ENCODE peak calls at places on chromosomes 6 and 20, in seven cellular contexts. One of them, this sample, is unnamed.

GRCh38 chr6:35477551-35478179 is 9.5 kb downstream of the RPL10A start:
- DNase-seq in amygdala: no peak
- DNase-seq in ELF-1: no peak
- DNase-seq in activated gamma-delta T cell treated with Interleukin-2 at 50 U/mL for 16 hours: no peak
- DNase-seq in lung: no peak
- DNase-seq in neural crest cell: no peak
- DNase-seq in activated T-helper 1 cell treated with anti-CD3 and anti-CD28 coated beads, Interleukin-2, amount 50 U/mL, for 16 hours: no peak
- DNase-seq in this sample: no peak

GRCh38 chr20:32050851-32051556 is 1.0 kb upstream of the HCK start:
- DNase-seq in amygdala: no peak
- DNase-seq in ELF-1: peak
- DNase-seq in activated gamma-delta T cell treated with Interleukin-2 at 50 U/mL for 16 hours: no peak
- DNase-seq in lung: peak
- DNase-seq in neural crest cell: no peak
- DNase-seq in activated T-helper 1 cell treated with anti-CD3 and anti-CD28 coated beads, Interleukin-2, amount 50 U/mL, for 16 hours: no peak
- DNase-seq in this sample: no peak

GRCh38 chr20:7496394-7497111 is 443.7 kb downstream of the HAO1 start:
- DNase-seq in amygdala: no peak
- DNase-seq in ELF-1: no peak
- DNase-seq in activated gamma-delta T cell treated with Interleukin-2 at 50 U/mL for 16 hours: no peak
- DNase-seq in lung: no peak
- DNase-seq in neural crest cell: no peak
- DNase-seq in activated T-helper 1 cell treated with anti-CD3 and anti-CD28 coated beads, Interleukin-2, amount 50 U/mL, for 16 hours: no peak
- DNase-seq in this sample: no peak

GRCh38 chr6:14354919-14355572 is 237.5 kb downstream of the CD83 start:
- DNase-seq in amygdala: no peak
- DNase-seq in ELF-1: no peak
- DNase-seq in activated gamma-delta T cell treated with Interleukin-2 at 50 U/mL for 16 hours: no peak
- DNase-seq in lung: peak
- DNase-seq in neural crest cell: no peak
- DNase-seq in activated T-helper 1 cell treated with anti-CD3 and anti-CD28 coated beads, Interleukin-2, amount 50 U/mL, for 16 hours: no peak
- DNase-seq in this sample: peak

GRCh38 chr20:43899274-43899878 is 15.3 kb upstream of the TOX2 start:
- DNase-seq in amygdala: no peak
- DNase-seq in ELF-1: no peak
- DNase-seq in activated gamma-delta T cell treated with Interleukin-2 at 50 U/mL for 16 hours: no peak
- DNase-seq in lung: no peak
- DNase-seq in neural crest cell: no peak
- DNase-seq in activated T-helper 1 cell treated with anti-CD3 and anti-CD28 coated beads, Interleukin-2, amount 50 U/mL, for 16 hours: no peak
- DNase-seq in this sample: no peak

GRCh38 chr6:143772662-143773061 is 70.5 kb upstream of the LTV1 start:
- DNase-seq in amygdala: no peak
- DNase-seq in ELF-1: no peak
- DNase-seq in activated gamma-delta T cell treated with Interleukin-2 at 50 U/mL for 16 hours: no peak
- DNase-seq in lung: no peak
- DNase-seq in neural crest cell: no peak
- DNase-seq in activated T-helper 1 cell treated with anti-CD3 and anti-CD28 coated beads, Interleukin-2, amount 50 U/mL, for 16 hours: no peak
- DNase-seq in this sample: no peak

GRCh38 chr6:147154454-147154853 is 49.8 kb upstream of the STXBP5 start:
- DNase-seq in amygdala: no peak
- DNase-seq in ELF-1: no peak
- DNase-seq in activated gamma-delta T cell treated with Interleukin-2 at 50 U/mL for 16 hours: no peak
- DNase-seq in lung: no peak
- DNase-seq in neural crest cell: no peak
- DNase-seq in activated T-helper 1 cell treated with anti-CD3 and anti-CD28 coated beads, Interleukin-2, amount 50 U/mL, for 16 hours: no peak
- DNase-seq in this sample: no peak

GRCh38 chr20:22796465-22797077 is 212.2 kb upstream of the FOXA2 start:
- DNase-seq in amygdala: no peak
- DNase-seq in ELF-1: no peak
- DNase-seq in activated gamma-delta T cell treated with Interleukin-2 at 50 U/mL for 16 hours: no peak
- DNase-seq in lung: no peak
- DNase-seq in neural crest cell: no peak
- DNase-seq in activated T-helper 1 cell treated with anti-CD3 and anti-CD28 coated beads, Interleukin-2, amount 50 U/mL, for 16 hours: no peak
- DNase-seq in this sample: no peak

GRCh38 chr6:79544299-79544927 is 7.2 kb upstream of the LCA5 start:
- DNase-seq in amygdala: no peak
- DNase-seq in ELF-1: peak
- DNase-seq in activated gamma-delta T cell treated with Interleukin-2 at 50 U/mL for 16 hours: no peak
- DNase-seq in lung: no peak
- DNase-seq in neural crest cell: no peak
- DNase-seq in activated T-helper 1 cell treated with anti-CD3 and anti-CD28 coated beads, Interleukin-2, amount 50 U/mL, for 16 hours: no peak
- DNase-seq in this sample: no peak

GRCh38 chr6:25010917-25011625 is 75.3 kb upstream of the RIPOR2 start:
- DNase-seq in amygdala: no peak
- DNase-seq in ELF-1: no peak
- DNase-seq in activated gamma-delta T cell treated with Interleukin-2 at 50 U/mL for 16 hours: no peak
- DNase-seq in lung: no peak
- DNase-seq in neural crest cell: no peak
- DNase-seq in activated T-helper 1 cell treated with anti-CD3 and anti-CD28 coated beads, Interleukin-2, amount 50 U/mL, for 16 hours: no peak
- DNase-seq in this sample: no peak

GRCh38 chr20:41004561-41005360 is 23.9 kb upstream of the TOP1 start:
- DNase-seq in amygdala: no peak
- DNase-seq in ELF-1: no peak
- DNase-seq in activated gamma-delta T cell treated with Interleukin-2 at 50 U/mL for 16 hours: no peak
- DNase-seq in lung: no peak
- DNase-seq in neural crest cell: no peak
- DNase-seq in activated T-helper 1 cell treated with anti-CD3 and anti-CD28 coated beads, Interleukin-2, amount 50 U/mL, for 16 hours: no peak
- DNase-seq in this sample: no peak

GRCh38 chr6:32192608-32193039 is at the start of gene GPSM3:
- DNase-seq in amygdala: no peak
- DNase-seq in ELF-1: peak
- DNase-seq in activated gamma-delta T cell treated with Interleukin-2 at 50 U/mL for 16 hours: peak
- DNase-seq in lung: no peak
- DNase-seq in neural crest cell: no peak
- DNase-seq in activated T-helper 1 cell treated with anti-CD3 and anti-CD28 coated beads, Interleukin-2, amount 50 U/mL, for 16 hours: peak
- DNase-seq in this sample: peak

GRCh38 chr6:111674882-111675281 is 69.2 kb upstream of the TRAF3IP2 start:
- DNase-seq in amygdala: no peak
- DNase-seq in ELF-1: no peak
- DNase-seq in activated gamma-delta T cell treated with Interleukin-2 at 50 U/mL for 16 hours: no peak
- DNase-seq in lung: no peak
- DNase-seq in neural crest cell: no peak
- DNase-seq in activated T-helper 1 cell treated with anti-CD3 and anti-CD28 coated beads, Interleukin-2, amount 50 U/mL, for 16 hours: no peak
- DNase-seq in this sample: no peak

GRCh38 chr6:150981095-150981494 is 115.6 kb downstream of the MTHFD1L start:
- DNase-seq in amygdala: no peak
- DNase-seq in ELF-1: no peak
- DNase-seq in activated gamma-delta T cell treated with Interleukin-2 at 50 U/mL for 16 hours: no peak
- DNase-seq in lung: no peak
- DNase-seq in neural crest cell: no peak
- DNase-seq in activated T-helper 1 cell treated with anti-CD3 and anti-CD28 coated beads, Interleukin-2, amount 50 U/mL, for 16 hours: no peak
- DNase-seq in this sample: no peak

GRCh38 chr6:142635130-142635529 is 309.8 kb downstream of the HIVEP2 start:
- DNase-seq in amygdala: no peak
- DNase-seq in ELF-1: no peak
- DNase-seq in activated gamma-delta T cell treated with Interleukin-2 at 50 U/mL for 16 hours: no peak
- DNase-seq in lung: no peak
- DNase-seq in neural crest cell: no peak
- DNase-seq in activated T-helper 1 cell treated with anti-CD3 and anti-CD28 coated beads, Interleukin-2, amount 50 U/mL, for 16 hours: no peak
- DNase-seq in this sample: no peak

GRCh38 chr6:39440039-39440426 is 117.5 kb upstream of the KCNK16 start:
- DNase-seq in amygdala: no peak
- DNase-seq in ELF-1: no peak
- DNase-seq in activated gamma-delta T cell treated with Interleukin-2 at 50 U/mL for 16 hours: no peak
- DNase-seq in lung: peak
- DNase-seq in neural crest cell: no peak
- DNase-seq in activated T-helper 1 cell treated with anti-CD3 and anti-CD28 coated beads, Interleukin-2, amount 50 U/mL, for 16 hours: no peak
- DNase-seq in this sample: no peak

GRCh38 chr6:152271681-152272464 is 365.3 kb downstream of the SYNE1 start:
- DNase-seq in amygdala: no peak
- DNase-seq in ELF-1: peak
- DNase-seq in activated gamma-delta T cell treated with Interleukin-2 at 50 U/mL for 16 hours: no peak
- DNase-seq in lung: no peak
- DNase-seq in neural crest cell: no peak
- DNase-seq in activated T-helper 1 cell treated with anti-CD3 and anti-CD28 coated beads, Interleukin-2, amount 50 U/mL, for 16 hours: no peak
- DNase-seq in this sample: peak

GRCh38 chr20:49392745-49393144 is 89.7 kb downstream of the KCNB1 start:
- DNase-seq in amygdala: no peak
- DNase-seq in ELF-1: no peak
- DNase-seq in activated gamma-delta T cell treated with Interleukin-2 at 50 U/mL for 16 hours: no peak
- DNase-seq in lung: no peak
- DNase-seq in neural crest cell: no peak
- DNase-seq in activated T-helper 1 cell treated with anti-CD3 and anti-CD28 coated beads, Interleukin-2, amount 50 U/mL, for 16 hours: no peak
- DNase-seq in this sample: no peak

GRCh38 chr6:16061833-16062232 is 67.1 kb upstream of the MYLIP start:
- DNase-seq in amygdala: no peak
- DNase-seq in ELF-1: no peak
- DNase-seq in activated gamma-delta T cell treated with Interleukin-2 at 50 U/mL for 16 hours: no peak
- DNase-seq in lung: no peak
- DNase-seq in neural crest cell: no peak
- DNase-seq in activated T-helper 1 cell treated with anti-CD3 and anti-CD28 coated beads, Interleukin-2, amount 50 U/mL, for 16 hours: no peak
- DNase-seq in this sample: no peak

GRCh38 chr6:43444601-43445000 is 10.7 kb downstream of the DLK2 start:
- DNase-seq in amygdala: no peak
- DNase-seq in ELF-1: no peak
- DNase-seq in activated gamma-delta T cell treated with Interleukin-2 at 50 U/mL for 16 hours: no peak
- DNase-seq in lung: no peak
- DNase-seq in neural crest cell: no peak
- DNase-seq in activated T-helper 1 cell treated with anti-CD3 and anti-CD28 coated beads, Interleukin-2, amount 50 U/mL, for 16 hours: no peak
- DNase-seq in this sample: no peak

GRCh38 chr6:88823998-88824397 is 139.4 kb downstream of the RNGTT start:
- DNase-seq in amygdala: no peak
- DNase-seq in ELF-1: no peak
- DNase-seq in activated gamma-delta T cell treated with Interleukin-2 at 50 U/mL for 16 hours: no peak
- DNase-seq in lung: no peak
- DNase-seq in neural crest cell: no peak
- DNase-seq in activated T-helper 1 cell treated with anti-CD3 and anti-CD28 coated beads, Interleukin-2, amount 50 U/mL, for 16 hours: no peak
- DNase-seq in this sample: no peak

GRCh38 chr6:101614774-101615173 is 221.3 kb downstream of the GRIK2 start:
- DNase-seq in amygdala: no peak
- DNase-seq in ELF-1: peak
- DNase-seq in activated gamma-delta T cell treated with Interleukin-2 at 50 U/mL for 16 hours: no peak
- DNase-seq in lung: no peak
- DNase-seq in neural crest cell: no peak
- DNase-seq in activated T-helper 1 cell treated with anti-CD3 and anti-CD28 coated beads, Interleukin-2, amount 50 U/mL, for 16 hours: no peak
- DNase-seq in this sample: no peak

This sample was measured in ovary.